ENCODE peak calls at places on chromosomes 16 and 17, in four cellular contexts. M is IMR-90, D is K562, U is GM12878. W is an unnamed sample.

GRCh38 chr17:47945080-47945479 is 3.7 kb downstream of the PNPO start:
- DNase-seq in M (no peak), D (no peak), U (no peak), W (no peak)

GRCh38 chr17:70603226-70603625 is 433.9 kb downstream of the KCNJ2 start:
- DNase-seq in M (no peak), D (no peak), U (no peak), W (no peak)

GRCh38 chr16:84501077-84501735 is 3.3 kb downstream of the MEAK7 start:
- DNase-seq in M (peak; percentile 78), D (no peak), U (no peak), W (peak; percentile 76)

GRCh38 chr16:52747196-52747595 is 200.3 kb upstream of the TOX3 start:
- DNase-seq in M (no peak), D (no peak), U (no peak), W (no peak)

GRCh38 chr16:13463619-13464018 is 456.3 kb upstream of the ERCC4 start:
- DNase-seq in M (no peak), D (no peak), U (no peak), W (no peak)

GRCh38 chr17:8059131-8059530 is 20.3 kb downstream of the ALOX15B start:
- DNase-seq in M (no peak), D (no peak), U (no peak), W (no peak)

GRCh38 chr16:4798456-4798855 is 3.3 kb downstream of the SMIM22 start:
- DNase-seq in M (no peak), D (no peak), U (no peak), W (no peak)

GRCh38 chr16:10465821-10466220 is 80.0 kb downstream of the ATF7IP2 start:
- DNase-seq in M (peak; percentile 3), D (no peak), U (no peak), W (no peak)

GRCh38 chr16:8511464-8511863 is 78.8 kb downstream of the TMEM114 start:
- DNase-seq in M (no peak), D (peak; percentile 43), U (no peak), W (no peak)

GRCh38 chr16:79757163-79757562 is 156.6 kb upstream of the MAF start:
- DNase-seq in M (no peak), D (no peak), U (no peak), W (no peak)

GRCh38 chr17:28405632-28406477 is at the start of gene SLC46A1:
- DNase-seq in M (no peak), D (peak; percentile 90), U (no peak), W (peak; percentile 61)

GRCh38 chr16:87942680-87943079 is 6.4 kb upstream of the CA5A start:
- DNase-seq in M (no peak), D (no peak), U (no peak), W (no peak)

GRCh38 chr17:29643817-29644160 is 21.1 kb upstream of the CORO6 start:
- DNase-seq in M (no peak), D (no peak), U (no peak), W (no peak)

GRCh38 chr17:2547176-2547575 is 35.5 kb upstream of the METTL16 start:
- DNase-seq in M (peak; percentile 7), D (no peak), U (no peak), W (peak; percentile 60)

GRCh38 chr16:46583036-46583435 is 38.1 kb downstream of the SHCBP1 start:
- DNase-seq in M (no peak), D (no peak), U (no peak), W (no peak)

GRCh38 chr17:65584604-65585521 is 23.4 kb upstream of the AXIN2 start:
- DNase-seq in M (no peak), D (no peak), U (no peak), W (peak; percentile 51)

GRCh38 chr16:31344712-31345111 is 10.3 kb upstream of the ITGAX start:
- DNase-seq in M (no peak), D (no peak), U (peak; percentile 62), W (no peak)

GRCh38 chr17:4648741-4649140 is 7.3 kb upstream of the ALOX15 start:
- DNase-seq in M (no peak), D (no peak), U (no peak), W (no peak)

GRCh38 chr16:48611329-48612137 is 1.6 kb upstream of the N4BP1 start:
- DNase-seq in M (no peak), D (peak; percentile 25), U (peak; percentile 58), W (peak; percentile 26)

GRCh38 chr16:24730914-24731313 is 1.5 kb downstream of the TNRC6A start:
- DNase-seq in M (no peak), D (no peak), U (no peak), W (no peak)

GRCh38 chr16:85663891-85664321 is 24.8 kb downstream of the GINS2 start:
- DNase-seq in M (peak; percentile 28), D (no peak), U (no peak), W (no peak)

GRCh38 chr16:73713817-73714495 is 582.7 kb upstream of the PSMD7 start:
- DNase-seq in M (peak; percentile 4), D (peak; percentile 30), U (no peak), W (peak; percentile 29)

GRCh38 chr16:78252757-78253156 is 153.3 kb downstream of the WWOX start:
- DNase-seq in M (no peak), D (no peak), U (no peak), W (no peak)

GRCh38 chr17:49015924-49016774 is 19.0 kb downstream of the IGF2BP1 start:
- DNase-seq in M (peak; percentile 20), D (no peak), U (no peak), W (peak; percentile 54)

GRCh38 chr17:13477180-13477611 is 124.5 kb downstream of the HS3ST3A1 start:
- DNase-seq in M (peak; percentile 75), D (no peak), U (no peak), W (no peak)
- TF ChIP-seq ELK1 in M (no peak), D (no peak), U (no peak), W (no peak)

DNA sequence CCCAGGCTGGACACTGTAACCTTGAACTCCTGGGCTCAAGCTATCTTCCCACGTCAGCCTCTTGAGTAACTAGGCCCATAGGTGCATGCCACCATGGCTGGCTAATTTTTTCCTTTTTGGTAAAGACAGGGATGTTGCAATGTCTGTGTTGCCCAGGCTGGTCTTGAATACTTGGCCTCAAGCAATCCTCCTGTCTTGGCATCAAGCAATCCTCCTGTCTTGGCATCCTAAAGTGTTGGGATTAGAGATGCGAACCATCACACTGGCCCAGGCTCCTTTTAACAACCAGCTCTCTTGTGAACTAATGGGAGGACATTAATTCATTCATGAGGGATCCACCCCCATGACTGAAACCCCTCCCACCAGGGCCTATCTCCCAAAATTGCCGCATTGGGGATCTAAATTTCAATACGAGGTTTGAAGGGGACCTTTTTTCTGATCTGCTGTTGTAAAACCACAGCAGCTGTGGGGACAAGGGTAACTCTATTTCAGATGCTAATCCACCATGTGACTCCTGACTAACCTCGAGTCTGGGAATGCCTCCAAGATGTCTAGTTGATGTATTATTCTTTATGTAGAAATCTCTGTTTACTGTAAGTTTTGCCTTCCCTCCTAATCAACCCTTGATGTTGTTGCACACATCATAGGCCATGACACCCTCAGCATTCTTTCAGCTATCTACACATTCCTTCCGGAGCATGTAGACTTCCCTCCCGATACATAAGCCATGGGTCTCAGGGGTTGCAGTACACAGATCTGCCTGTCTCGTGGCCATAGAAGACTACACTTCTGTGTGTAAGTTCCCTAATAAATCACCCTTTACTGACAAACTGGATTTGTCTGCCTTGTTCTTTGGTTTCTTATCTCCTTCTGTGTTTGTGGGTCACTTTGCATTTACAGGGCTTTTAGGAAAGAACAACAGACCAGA is 37.6 kb downstream of the RNF112 start:
- DNase-seq in M (peak; percentile 99), D (no peak), U (no peak), W (no peak)
- TF ChIP-seq ELK1 in M (no peak), D (no peak), U (no peak), W (no peak)

GRCh38 chr17:80855968-80856862 is 135.4 kb upstream of the CHMP6 start:
- DNase-seq in M (peak; percentile 100), D (peak; percentile 75), U (peak; percentile 77), W (peak; percentile 93)
- TF ChIP-seq ELK1 in M (no peak), D (no peak), U (no peak), W (no peak)

GRCh38 chr17:66975614-66976378 is 11.3 kb downstream of the CACNG4 start:
- DNase-seq in M (no peak), D (peak; percentile 47), U (no peak), W (peak; percentile 60)

GRCh38 chr17:66976781-66977201 is 12.3 kb downstream of the CACNG4 start:
- DNase-seq in M (no peak), D (no peak), U (no peak), W (no peak)

GRCh38 chr17:66976379-66976663 is 11.8 kb downstream of the CACNG4 start:
- DNase-seq in M (no peak), D (no peak), U (no peak), W (no peak)

GRCh38 chr17:66980896-66981295 is 16.4 kb downstream of the CACNG4 start:
- DNase-seq in M (peak; percentile 17), D (no peak), U (no peak), W (no peak)

GRCh38 chr17:66978514-66979061 is 14.1 kb downstream of the CACNG4 start:
- DNase-seq in M (no peak), D (no peak), U (no peak), W (no peak)
- TF ChIP-seq ELK1 in M (no peak), D (no peak), U (no peak), W (no peak)

GRCh38 chr17:38559025-38559879 is 46.5 kb downstream of the SRCIN1 start:
- DNase-seq in M (peak; percentile 38), D (peak; percentile 96), U (peak; percentile 47), W (peak; percentile 96)
- TF ChIP-seq ELK1 in M (no peak), D (no peak), U (no peak), W (no peak)

GRCh38 chr17:77555741-77556291 is 402.7 kb upstream of the TNRC6C start:
- DNase-seq in M (no peak), D (no peak), U (no peak), W (peak; percentile 34)
- TF ChIP-seq ELK1 in M (no peak), D (no peak), U (no peak), W (no peak)

GRCh38 chr16:29663020-29663828 is at the start of gene SPN:
- DNase-seq in M (no peak), D (peak; percentile 90), U (no peak), W (no peak)
- TF ChIP-seq ELK1 in M (no peak), D (no peak), U (no peak), W (no peak)

DNA sequence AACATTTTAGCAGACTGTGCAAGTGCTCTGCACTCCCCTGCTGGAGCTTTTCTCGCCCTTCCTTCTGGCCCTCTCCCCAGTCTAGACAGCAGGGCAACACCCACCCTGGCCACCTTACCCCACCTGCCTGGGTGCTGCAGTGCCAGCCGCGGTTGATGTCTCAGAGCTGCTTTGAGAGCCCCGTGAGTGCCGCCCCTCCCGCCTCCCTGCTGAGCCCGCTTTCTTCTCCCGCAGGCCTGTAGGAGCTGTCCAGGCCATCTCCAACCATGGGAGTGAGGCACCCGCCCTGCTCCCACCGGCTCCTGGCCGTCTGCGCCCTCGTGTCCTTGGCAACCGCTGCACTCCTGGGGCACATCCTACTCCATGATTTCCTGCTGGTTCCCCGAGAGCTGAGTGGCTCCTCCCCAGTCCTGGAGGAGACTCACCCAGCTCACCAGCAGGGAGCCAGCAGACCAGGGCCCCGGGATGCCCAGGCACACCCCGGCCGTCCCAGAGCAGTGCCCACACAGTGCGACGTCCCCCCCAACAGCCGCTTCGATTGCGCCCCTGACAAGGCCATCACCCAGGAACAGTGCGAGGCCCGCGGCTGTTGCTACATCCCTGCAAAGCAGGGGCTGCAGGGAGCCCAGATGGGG is 3.1 kb downstream of the GAA start:
- DNase-seq in M (no peak), D (no peak), U (no peak), W (no peak)
- TF ChIP-seq ELK1 in M (no peak), D (no peak), U (no peak), W (no peak)

W was measured in A549.